ENCODE peak calls at places on chromosomes 16 and 17, in seven cellular contexts. X is AG10803, R is body of pancreas, L is stomach, Q is cardiac muscle cell, K is sigmoid colon, W is esophagus squamous epithelium. M is an unnamed sample.

GRCh38 chr16:79801550-79802090 is 201.1 kb upstream of the MAF start:
- DNase-seq in L (no peak), X (no peak), R (no peak), W (no peak), Q (no peak), K (no peak), M (no peak)

GRCh38 chr17:73340093-73340596 is 28.3 kb upstream of the CDC42EP4 start:
- DNase-seq in W (no peak), L (peak; percentile 54), R (no peak), X (peak; percentile 94), K (peak; percentile 87), Q (peak; percentile 91), M (no peak)

GRCh38 chr17:71677444-71677843 is 443.4 kb upstream of the SOX9 start:
- DNase-seq in R (no peak), X (no peak), Q (no peak), W (no peak), L (no peak), K (no peak), M (no peak)

GRCh38 chr17:16942141-16943031 is 29.5 kb downstream of the TNFRSF13B start:
- DNase-seq in W (no peak), X (no peak), K (peak; percentile 25), Q (no peak), L (no peak), R (no peak), M (no peak)

GRCh38 chr16:85240982-85241924 is 129.0 kb upstream of the CIBAR2 start:
- DNase-seq in K (no peak), R (no peak), Q (no peak), L (no peak), W (no peak), X (no peak), M (no peak)

GRCh38 chr17:82933911-82934310 is 94.1 kb upstream of the ZNF750 start:
- DNase-seq in W (no peak), R (peak; percentile 8), K (peak; percentile 40), L (peak; percentile 17), X (no peak), Q (no peak), M (no peak)

GRCh38 chr17:82825540-82826124 is 14.2 kb downstream of the ZNF750 start:
- DNase-seq in K (no peak), X (no peak), L (no peak), Q (no peak), R (no peak), W (no peak), M (no peak)

GRCh38 chr17:83155128-83156081 is 76.0 kb downstream of the METRNL start:
- DNase-seq in W (no peak), L (no peak), K (peak; percentile 83), X (peak; percentile 99), Q (peak; percentile 61), R (no peak), M (no peak)

GRCh38 chr17:71709974-71710373 is 410.8 kb upstream of the SOX9 start:
- DNase-seq in Q (no peak), X (peak; percentile 82), L (no peak), K (no peak), R (no peak), W (no peak), M (no peak)

GRCh38 chr17:3964203-3965122 is at the start of gene ATP2A3:
- DNase-seq in R (peak; percentile 42), K (no peak), X (no peak), Q (no peak), W (no peak), L (peak; percentile 60), M (no peak)

GRCh38 chr16:90020838-90021382 is 1.7 kb upstream of the DBNDD1 start:
- DNase-seq in W (no peak), L (no peak), R (no peak), X (peak; percentile 3), K (no peak), Q (no peak), M (no peak)

GRCh38 chr17:80942360-80943345 is 49.0 kb upstream of the CHMP6 start:
- DNase-seq in Q (peak; percentile 94), K (peak; percentile 99), R (peak; percentile 68), L (peak; percentile 76), X (peak; percentile 91), W (peak; percentile 17), M (no peak)

GRCh38 chr16:65178151-65178550 is 56.3 kb upstream of the CDH11 start:
- DNase-seq in X (peak; percentile 44), W (no peak), K (no peak), L (no peak), R (no peak), Q (peak; percentile 13), M (no peak)

GRCh38 chr17:28712037-28712704 is 483 bp upstream of the PROCA1 start:
- DNase-seq in R (no peak), X (no peak), W (no peak), Q (peak; percentile 51), L (no peak), K (no peak), M (no peak)

GRCh38 chr16:26787924-26788323 is 278.8 kb upstream of the C16orf82 start:
- DNase-seq in X (no peak), L (no peak), R (no peak), W (no peak), K (no peak), Q (no peak), M (peak; percentile 18)

GRCh38 chr17:52027620-52028019 is 130.9 kb downstream of the CA10 start:
- DNase-seq in Q (peak; percentile 38), X (peak; percentile 63), K (no peak), W (no peak), R (no peak), L (no peak), M (no peak)

GRCh38 chr16:73329363-73330306 is 281.7 kb upstream of the ZFHX3 start:
- DNase-seq in Q (no peak), X (no peak), W (no peak), L (no peak), K (no peak), R (peak; percentile 20), M (no peak)

GRCh38 chr16:13936596-13937081 is 16.7 kb downstream of the ERCC4 start:
- DNase-seq in R (peak; percentile 84), W (no peak), L (no peak), X (peak; percentile 75), K (no peak), Q (peak; percentile 84), M (no peak)

GRCh38 chr17:80105762-80106161 is 4.4 kb downstream of the GAA start:
- DNase-seq in W (no peak), R (peak; percentile 88), L (peak; percentile 43), Q (peak; percentile 27), X (peak; percentile 47), K (peak; percentile 89), M (no peak)

DNA sequence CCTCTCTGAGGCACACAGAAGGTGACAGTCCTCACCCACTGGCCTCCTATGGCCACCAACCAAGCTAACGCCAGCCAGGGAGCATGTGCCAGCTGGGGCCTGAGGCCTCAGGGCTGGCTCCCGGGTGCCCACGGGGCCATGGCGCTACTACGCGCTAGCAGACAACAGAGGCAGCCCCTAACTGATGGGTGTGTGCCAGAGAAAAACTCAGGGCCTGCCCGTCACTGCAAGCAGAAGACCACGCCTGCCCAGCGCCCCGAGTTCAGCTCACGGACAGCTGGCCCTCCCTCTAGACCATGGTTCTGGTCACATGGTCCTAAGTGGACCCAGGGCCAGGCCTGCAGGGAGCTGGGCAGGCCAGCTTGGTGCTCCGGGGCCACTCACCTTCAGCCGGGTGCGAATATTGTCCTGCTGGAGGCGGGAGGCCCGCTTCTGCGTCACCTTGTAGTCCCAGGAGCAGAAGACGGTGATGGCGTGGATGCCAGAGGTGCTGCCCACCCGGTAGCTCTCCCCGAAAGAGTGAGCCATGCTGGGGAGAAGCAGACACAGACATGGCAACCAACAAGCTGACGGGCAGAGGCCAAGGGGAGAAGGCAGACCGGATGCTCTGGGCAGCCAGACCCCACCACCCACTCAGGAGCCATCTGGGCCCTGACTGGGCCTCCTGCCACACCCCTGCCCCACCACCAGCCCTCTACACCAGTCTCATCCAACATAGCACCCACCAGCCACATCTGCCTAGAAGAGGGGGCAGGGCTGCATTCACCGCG is 6.1 kb downstream of the TMC6 start:
- DNase-seq in K (no peak), L (no peak), X (no peak), Q (no peak), W (no peak), R (no peak), M (no peak)
- H3K4me3 ChIP-seq in K (no peak overlapping the region), L (no peak overlapping the region), X (no peak overlapping the region), Q (no peak overlapping the region), W (no peak overlapping the region), R (no peak overlapping the region), M (peak overlapping the region; percentile 53)

DNA sequence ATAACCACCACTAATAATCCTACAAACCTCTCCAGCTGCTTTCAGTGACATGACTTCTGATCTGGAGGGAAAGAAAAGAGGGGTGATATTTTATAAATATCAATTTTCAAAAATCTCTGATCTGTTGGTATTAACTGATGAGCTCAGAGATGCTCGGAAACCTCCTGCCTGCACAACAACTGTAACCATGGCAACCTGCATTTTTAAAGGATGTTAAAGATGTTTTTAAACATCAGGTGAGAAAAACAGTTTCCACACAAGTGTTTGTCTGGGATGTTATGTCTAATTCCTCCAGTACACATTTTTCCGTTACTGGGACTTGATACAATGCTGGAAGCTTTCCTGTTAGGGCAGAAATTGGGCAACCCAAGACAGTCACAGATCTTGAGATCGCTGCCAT is 533.8 kb downstream of the CDH13 start:
- DNase-seq in R (no peak), X (no peak), Q (no peak), K (no peak), L (no peak), W (no peak), M (no peak)
- TF ChIP-seq CTCF in R (no peak), X (no peak), Q (no peak), K (no peak), L (no peak), W (no peak), M (no peak)

GRCh38 chr16:49597796-49598195 is 224.2 kb downstream of the C16orf78 start:
- DNase-seq in W (no peak), X (no peak), Q (no peak), K (no peak), R (no peak), L (peak; percentile 7), M (no peak)

GRCh38 chr16:49598386-49599170 is 225.0 kb downstream of the C16orf78 start:
- DNase-seq in L (peak; percentile 21), Q (no peak), K (peak; percentile 37), X (no peak), R (no peak), W (no peak), M (peak; percentile 85)

GRCh38 chr16:49594706-49595534 is 221.3 kb downstream of the C16orf78 start:
- DNase-seq in Q (no peak), W (no peak), X (no peak), K (no peak), R (no peak), L (peak; percentile 9), M (no peak)

GRCh38 chr16:49596699-49597291 is 223.2 kb downstream of the C16orf78 start:
- DNase-seq in L (peak; percentile 24), Q (peak; percentile 26), R (no peak), K (no peak), X (no peak), W (no peak), M (no peak)

DNA sequence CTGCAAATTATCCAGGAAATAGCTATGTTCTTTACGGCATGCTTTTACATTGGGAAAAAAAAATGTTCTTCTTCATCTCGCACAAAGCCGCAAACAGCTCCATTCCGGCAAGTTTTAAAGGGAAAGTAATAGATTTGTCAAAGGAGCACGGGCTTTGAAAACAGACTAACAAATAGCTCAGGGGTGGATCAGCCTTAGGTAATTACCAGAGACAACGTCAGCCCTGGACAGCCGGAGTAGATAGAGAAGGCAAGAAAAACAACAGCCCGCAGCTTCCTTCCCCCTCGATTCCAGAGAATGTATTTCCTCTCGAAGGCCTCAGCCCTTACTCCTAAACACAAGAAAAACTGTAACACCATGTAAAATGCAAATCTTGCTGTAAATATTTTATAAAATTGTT is 222.5 kb downstream of the C16orf78 start:
- DNase-seq in X (no peak), W (no peak), K (no peak), Q (peak; percentile 64), L (peak; percentile 21), R (no peak), M (no peak)
- H3K4me3 ChIP-seq in X (no peak overlapping the region), W (no peak overlapping the region), K (peak overlapping the region; percentile 16), Q (no peak overlapping the region), L (no peak overlapping the region), R (no peak overlapping the region), M (no peak overlapping the region)

GRCh38 chr17:48068491-48068961 is 20.4 kb downstream of the NFE2L1 start:
- DNase-seq in L (no peak), Q (no peak), X (peak; percentile 73), W (no peak), K (peak; percentile 19), R (no peak), M (no peak)
- TF ChIP-seq CTCF in L (no peak), Q (peak; percentile 49), X (peak; percentile 51), W (no peak), K (peak; percentile 18), R (no peak), M (peak; percentile 61)